ENCODE peak calls at places on chromosome 18, in eight cellular contexts. J is brain microvascular endothelial cell; N is kidney; Q is aorta; D is right atrium auricular region; H is esophagus muscularis mucosa; Y is CD8-positive, alpha-beta memory T cell; U is fibroblast of lung. L is an unnamed sample.

GRCh38 chr18:34772887-34773286 is 62.8 kb downstream of the DTNA start:
- DNase-seq in J (peak), N (no peak), Q (no peak), D (no peak), H (no peak), Y (no peak), U (peak), L (no peak)

GRCh38 chr18:33577688-33578370 is at the start of gene ASXL3:
- DNase-seq in J (no peak), N (peak), Q (peak), D (no peak), H (no peak), Y (no peak), U (peak), L (peak)

GRCh38 chr18:30487962-30488361 is 554.6 kb downstream of the DSC3 start:
- DNase-seq in J (no peak), N (no peak), Q (no peak), D (no peak), H (no peak), Y (no peak), U (peak), L (no peak)

GRCh38 chr18:58400337-58400885 is 228.5 kb downstream of the ALPK2 start:
- DNase-seq in J (no peak), N (no peak), Q (no peak), D (no peak), H (no peak), Y (no peak), U (no peak), L (no peak)

GRCh38 chr18:70464343-70465114 is 175.7 kb downstream of the SOCS6 start:
- DNase-seq in J (peak), N (peak), Q (peak), D (peak), H (no peak), Y (no peak), U (peak), L (peak)

GRCh38 chr18:48962857-48963554 is 12.2 kb upstream of the SMAD7 start:
- DNase-seq in J (no peak), N (no peak), Q (no peak), D (no peak), H (no peak), Y (no peak), U (peak), L (no peak)

GRCh38 chr18:45837283-45838070 is 12.0 kb downstream of the SIGLEC15 start:
- DNase-seq in J (no peak), N (peak), Q (peak), D (no peak), H (peak), Y (peak), U (peak), L (no peak)

GRCh38 chr18:23274638-23275482 is 139.6 kb downstream of the CABLES1 start:
- DNase-seq in J (no peak), N (no peak), Q (no peak), D (no peak), H (no peak), Y (no peak), U (no peak), L (peak)

GRCh38 chr18:21163647-21164625 is 52.3 kb upstream of the ROCK1 start:
- DNase-seq in J (peak), N (no peak), Q (no peak), D (no peak), H (no peak), Y (no peak), U (peak), L (no peak)

GRCh38 chr18:9094307-9095226 is 7.9 kb upstream of the NDUFV2 start:
- DNase-seq in J (peak), N (no peak), Q (no peak), D (no peak), H (peak), Y (no peak), U (peak), L (no peak)

GRCh38 chr18:42296723-42297122 is 341.7 kb downstream of the PIK3C3 start:
- DNase-seq in J (peak), N (no peak), Q (no peak), D (no peak), H (no peak), Y (no peak), U (peak), L (no peak)

GRCh38 chr18:72866572-72866900 is 1.3 kb downstream of the NETO1 start:
- DNase-seq in J (no peak), N (no peak), Q (no peak), D (no peak), H (peak), Y (no peak), U (no peak), L (no peak)

GRCh38 chr18:67265464-67266245 is 250.9 kb downstream of the DSEL start:
- DNase-seq in J (peak), N (no peak), Q (no peak), D (no peak), H (no peak), Y (no peak), U (peak), L (no peak)

GRCh38 chr18:35688757-35689156 is 107.2 kb downstream of the GALNT1 start:
- DNase-seq in J (no peak), N (no peak), Q (no peak), D (no peak), H (no peak), Y (no peak), U (no peak), L (no peak)

GRCh38 chr18:51848702-51849101 is 491.3 kb upstream of the DCC start:
- DNase-seq in J (no peak), N (no peak), Q (no peak), D (no peak), H (no peak), Y (no peak), U (no peak), L (no peak)

GRCh38 chr18:9914584-9915290 is 921 bp downstream of the VAPA start:
- DNase-seq in J (peak), N (peak), Q (peak), D (peak), H (peak), Y (peak), U (peak), L (peak)

GRCh38 chr18:58113337-58113736 is 69.3 kb downstream of the NEDD4L start:
- DNase-seq in J (no peak), N (no peak), Q (no peak), D (no peak), H (no peak), Y (no peak), U (no peak), L (no peak)

GRCh38 chr18:36580874-36581750 is 247.7 kb downstream of the TPGS2 start:
- DNase-seq in J (peak), N (no peak), Q (no peak), D (peak), H (peak), Y (no peak), U (peak), L (no peak)

GRCh38 chr18:57859314-57859713 is 56.2 kb upstream of the ATP8B1 start:
- DNase-seq in J (peak), N (no peak), Q (no peak), D (no peak), H (peak), Y (no peak), U (no peak), L (no peak)

GRCh38 chr18:22734812-22735627 is 198.1 kb upstream of the RBBP8 start:
- DNase-seq in J (peak), N (no peak), Q (no peak), D (no peak), H (no peak), Y (no peak), U (peak), L (no peak)

GRCh38 chr18:618618-619017 is 21.8 kb downstream of the CLUL1 start:
- DNase-seq in J (no peak), N (no peak), Q (no peak), D (no peak), H (no peak), Y (no peak), U (no peak), L (no peak)

GRCh38 chr18:11872479-11873136 is 21.4 kb downstream of the CHMP1B start:
- DNase-seq in J (no peak), N (no peak), Q (no peak), D (no peak), H (peak), Y (no peak), U (no peak), L (no peak)

GRCh38 chr18:59502222-59502898 is 143.3 kb upstream of the LMAN1 start:
- DNase-seq in J (peak), N (no peak), Q (no peak), D (peak), H (peak), Y (no peak), U (peak), L (peak)

GRCh38 chr18:9961031-9961430 is 47.2 kb downstream of the VAPA start:
- DNase-seq in J (no peak), N (no peak), Q (no peak), D (no peak), H (no peak), Y (no peak), U (peak), L (no peak)

GRCh38 chr18:27621236-27621890 is 436.3 kb upstream of the CHST9 start:
- DNase-seq in J (no peak), N (no peak), Q (no peak), D (no peak), H (no peak), Y (no peak), U (no peak), L (no peak)

GRCh38 chr18:52636536-52636935 is 296.5 kb downstream of the DCC start:
- DNase-seq in J (no peak), N (no peak), Q (no peak), D (no peak), H (no peak), Y (no peak), U (no peak), L (no peak)

GRCh38 chr18:48825101-48825745 is 125.5 kb downstream of the SMAD7 start:
- DNase-seq in J (no peak), N (peak), Q (peak), D (peak), H (no peak), Y (no peak), U (peak), L (peak)

GRCh38 chr18:36436387-36436786 is 138.9 kb downstream of the FHOD3 start:
- DNase-seq in J (no peak), N (no peak), Q (no peak), D (no peak), H (no peak), Y (no peak), U (no peak), L (no peak)

GRCh38 chr18:22102948-22103663 is 66.3 kb upstream of the GATA6 start:
- DNase-seq in J (no peak), N (no peak), Q (no peak), D (no peak), H (no peak), Y (no peak), U (no peak), L (peak)

GRCh38 chr18:59994357-59994756 is 94.6 kb downstream of the PMAIP1 start:
- DNase-seq in J (no peak), N (no peak), Q (no peak), D (no peak), H (no peak), Y (no peak), U (no peak), L (no peak)

GRCh38 chr18:10715791-10716190 is 190.0 kb downstream of the NAPG start:
- DNase-seq in J (peak), N (no peak), Q (peak), D (no peak), H (no peak), Y (no peak), U (peak), L (no peak)

GRCh38 chr18:10660485-10660884 is 134.7 kb downstream of the NAPG start:
- DNase-seq in J (peak), N (peak), Q (no peak), D (peak), H (no peak), Y (no peak), U (peak), L (no peak)

GRCh38 chr18:46502444-46502843 is 154.6 kb downstream of the LOXHD1 start:
- DNase-seq in J (no peak), N (no peak), Q (no peak), D (no peak), H (no peak), Y (no peak), U (peak), L (no peak)

GRCh38 chr18:47635416-47635815 is 295.0 kb downstream of the SMAD2 start:
- DNase-seq in J (no peak), N (no peak), Q (no peak), D (no peak), H (peak), Y (no peak), U (no peak), L (no peak)

GRCh38 chr18:35703043-35703688 is 121.6 kb downstream of the GALNT1 start:
- DNase-seq in J (no peak), N (no peak), Q (no peak), D (no peak), H (no peak), Y (no peak), U (peak), L (no peak)

GRCh38 chr18:35875566-35875965 is 96.9 kb upstream of the RMP24 start:
- DNase-seq in J (no peak), N (no peak), Q (no peak), D (no peak), H (no peak), Y (no peak), U (no peak), L (no peak)

GRCh38 chr18:26456070-26456491 is 92.3 kb downstream of the KCTD1 start:
- DNase-seq in J (no peak), N (no peak), Q (no peak), D (no peak), H (peak), Y (no peak), U (no peak), L (no peak)

GRCh38 chr18:75811156-75811555 is 383.7 kb upstream of the SMIM21 start:
- DNase-seq in J (no peak), N (no peak), Q (no peak), D (no peak), H (no peak), Y (no peak), U (peak), L (no peak)

DNA sequence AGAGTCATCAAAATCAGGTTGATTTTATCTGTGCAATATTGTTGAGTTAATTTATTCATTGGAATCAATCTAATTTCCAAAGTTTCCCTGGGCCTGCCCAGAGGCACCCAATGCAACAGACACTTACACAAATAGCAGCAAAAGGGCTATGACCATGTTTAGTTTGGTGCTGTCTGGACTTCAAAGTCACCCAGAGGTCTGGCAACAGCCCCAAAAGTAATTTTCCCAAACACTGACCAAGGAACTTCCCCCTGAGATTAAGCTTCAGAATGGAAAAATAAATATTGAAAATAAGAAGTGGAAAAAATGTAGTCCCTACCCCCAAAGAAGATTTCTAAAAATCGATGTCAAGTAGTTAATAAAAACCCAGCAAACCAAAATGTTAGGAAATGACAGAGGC is 70.9 kb upstream of the RNF152 start:
- DNase-seq in J (no peak), N (no peak), Q (no peak), D (no peak), H (peak), Y (no peak), U (no peak), L (no peak)
- H3K4me3 ChIP-seq in J (no peak), N (no peak), Q (no peak), D (no peak), H (no peak), Y (no peak), U (no peak), L (no peak)

DNA sequence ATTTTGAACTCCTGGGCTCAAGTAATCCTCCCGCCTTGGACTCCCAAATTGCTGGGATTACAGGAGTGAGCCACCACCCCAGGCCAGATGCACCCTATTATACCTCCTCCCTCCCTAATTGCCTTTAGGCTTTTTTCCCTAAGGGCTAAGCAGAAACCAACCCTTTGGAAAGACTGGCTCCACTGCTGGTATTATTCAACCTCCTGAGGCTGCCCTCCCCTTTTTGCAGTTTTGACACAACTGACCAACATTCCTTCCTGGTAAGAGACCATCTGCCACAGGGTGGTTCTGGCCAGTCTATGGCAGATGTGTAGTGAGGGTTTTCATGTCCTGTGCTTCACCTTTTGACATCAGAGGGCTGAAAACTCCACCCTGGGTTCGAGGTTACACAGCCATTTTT is 1785.3 kb upstream of the CELF4 start:
- DNase-seq in J (no peak), N (no peak), Q (no peak), D (no peak), H (no peak), Y (no peak), U (no peak), L (no peak)
- H3K27ac ChIP-seq in J (no peak), N (no peak), Q (no peak), D (no peak), H (no peak), Y (no peak), U (no peak), L (no peak)

GRCh38 chr18:55998071-55998522 is 410.1 kb upstream of the TCF4 start:
- DNase-seq in J (peak), N (no peak), Q (no peak), D (no peak), H (no peak), Y (no peak), U (peak), L (no peak)
- H3K4me3 ChIP-seq in J (peak), N (peak), Q (no peak), D (peak), H (peak), Y (no peak), U (peak), L (no peak)

GRCh38 chr18:62878305-62878704 is 163.0 kb downstream of the PHLPP1 start:
- DNase-seq in J (no peak), N (no peak), Q (no peak), D (no peak), H (no peak), Y (no peak), U (no peak), L (no peak)
- H3K27ac ChIP-seq in J (no peak), N (no peak), Q (no peak), D (peak), H (peak), Y (no peak), U (no peak), L (no peak)

DNA sequence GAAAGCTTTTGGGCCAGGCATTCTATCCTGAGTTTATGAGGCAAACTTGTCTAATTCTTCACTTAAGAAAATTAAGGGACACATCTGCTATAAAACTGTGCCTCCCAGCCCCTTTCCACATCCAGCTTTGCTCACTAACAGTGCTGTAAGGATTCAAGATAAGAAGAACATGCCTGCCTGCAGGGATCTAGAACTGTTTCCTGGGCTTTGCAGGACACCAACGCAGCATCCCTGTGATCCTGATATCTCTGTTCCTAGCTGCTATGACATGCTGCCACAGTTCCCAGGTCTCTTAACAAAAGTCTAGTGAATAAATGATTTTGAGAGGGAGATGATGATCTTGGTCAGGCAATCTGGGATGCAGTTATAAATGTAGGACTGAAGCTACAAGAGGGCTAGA is 12.4 kb downstream of the B4GALT6 start:
- DNase-seq in J (no peak), N (no peak), Q (no peak), D (no peak), H (no peak), Y (no peak), U (no peak), L (no peak)
- H3K4me3 ChIP-seq in J (no peak), N (no peak), Q (no peak), D (no peak), H (no peak), Y (no peak), U (no peak), L (no peak)

DNA sequence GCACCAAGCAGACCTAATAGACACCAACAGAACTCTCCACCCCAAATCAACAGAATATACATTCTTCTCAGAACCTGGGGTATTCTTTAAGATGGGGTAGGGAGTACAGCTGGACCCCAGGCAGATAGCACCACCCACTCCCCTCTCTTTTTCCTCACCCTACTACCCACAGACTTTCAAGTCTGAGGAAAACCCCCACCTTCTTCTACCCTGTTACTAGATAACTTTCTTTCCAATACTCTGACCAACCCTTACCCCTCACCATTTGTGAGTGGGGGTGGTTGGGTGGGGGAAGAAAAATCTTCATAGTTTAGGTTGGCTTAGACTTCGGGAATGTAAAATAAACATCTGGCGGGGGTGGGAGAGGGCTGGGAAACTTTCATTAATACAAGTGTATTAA is 20.3 kb upstream of the ZBTB14 start:
- DNase-seq in J (no peak), N (no peak), Q (no peak), D (no peak), H (no peak), Y (no peak), U (no peak), L (no peak)
- H3K27ac ChIP-seq in J (no peak), N (no peak), Q (no peak), D (no peak), H (no peak), Y (no peak), U (no peak), L (no peak)

DNA sequence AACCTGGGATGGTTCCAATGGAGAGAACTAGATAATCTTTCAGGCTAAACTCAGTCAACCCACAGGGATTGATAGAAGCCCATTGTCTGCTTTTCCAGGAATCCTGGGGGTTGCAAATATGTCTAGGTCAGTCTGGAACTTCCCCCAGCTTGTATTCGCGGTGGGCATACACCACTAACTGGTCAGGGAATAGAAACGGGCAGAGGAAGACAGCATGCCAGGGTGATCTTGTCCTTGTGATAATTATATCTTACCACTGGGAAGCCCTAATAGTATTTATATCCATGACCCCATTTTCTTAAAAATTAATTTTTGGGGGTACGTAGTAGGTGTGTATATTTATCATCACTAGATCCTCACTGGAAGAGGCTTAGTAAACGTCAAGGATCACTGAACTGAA is 101.9 kb downstream of the SETBP1 start:
- DNase-seq in J (no peak), N (no peak), Q (no peak), D (no peak), H (no peak), Y (no peak), U (no peak), L (no peak)
- H3K4me3 ChIP-seq in J (no peak), N (no peak), Q (no peak), D (no peak), H (no peak), Y (no peak), U (no peak), L (no peak)

L was measured in uterus.